ENCODE peak calls at places on chromosomes 2 and 18, in four cellular contexts. One of them, this sample, is unnamed.

GRCh38 chr2:103435010-103435409 is 673.2 kb downstream of the TMEM182 start:
- ATAC-seq in gastrocnemius medialis: no peak
- ATAC-seq in right lobe of liver: no peak
- ATAC-seq in K562: no peak
- ATAC-seq in this sample: no peak

GRCh38 chr2:229226372-229226771 is 44.7 kb downstream of the PID1 start:
- ATAC-seq in right lobe of liver: no peak
- ATAC-seq in K562: no peak
- ATAC-seq in gastrocnemius medialis: peak; percentile 57
- ATAC-seq in this sample: peak; percentile 82

GRCh38 chr2:43005975-43006833 is 213.8 kb upstream of the HAAO start:
- ATAC-seq in right lobe of liver: peak; percentile 1
- ATAC-seq in gastrocnemius medialis: no peak
- ATAC-seq in K562: no peak
- ATAC-seq in this sample: no peak

GRCh38 chr2:129914538-129915302 is 64.7 kb upstream of the RAB6C start:
- ATAC-seq in right lobe of liver: peak; percentile 42
- ATAC-seq in gastrocnemius medialis: no peak
- ATAC-seq in K562: no peak
- ATAC-seq in this sample: no peak

GRCh38 chr2:25912851-25913695 is 34.8 kb upstream of the ASXL2 start:
- ATAC-seq in K562: peak; percentile 57
- ATAC-seq in right lobe of liver: no peak
- ATAC-seq in gastrocnemius medialis: no peak
- ATAC-seq in this sample: no peak

GRCh38 chr2:101395545-101396351 is 8.4 kb upstream of the CREG2 start:
- ATAC-seq in gastrocnemius medialis: no peak
- ATAC-seq in right lobe of liver: no peak
- ATAC-seq in K562: no peak
- ATAC-seq in this sample: no peak

GRCh38 chr2:9988320-9988719 is 36.8 kb downstream of the GRHL1 start:
- ATAC-seq in gastrocnemius medialis: no peak
- ATAC-seq in right lobe of liver: no peak
- ATAC-seq in K562: no peak
- ATAC-seq in this sample: no peak

GRCh38 chr2:69453475-69454129 is 16.4 kb upstream of the NFU1 start:
- ATAC-seq in K562: peak; percentile 43
- ATAC-seq in gastrocnemius medialis: no peak
- ATAC-seq in right lobe of liver: no peak
- ATAC-seq in this sample: no peak

GRCh38 chr2:37653805-37654378 is 17.6 kb downstream of the CDC42EP3 start:
- ATAC-seq in gastrocnemius medialis: peak; percentile 85
- ATAC-seq in right lobe of liver: peak; percentile 53
- ATAC-seq in K562: no peak
- ATAC-seq in this sample: peak; percentile 56

GRCh38 chr18:23332356-23332755 is 120.7 kb upstream of the RIOK3 start:
- ATAC-seq in K562: no peak
- ATAC-seq in right lobe of liver: no peak
- ATAC-seq in gastrocnemius medialis: no peak
- ATAC-seq in this sample: no peak

GRCh38 chr2:101793277-101793969 is 95.9 kb downstream of the MAP4K4 start:
- ATAC-seq in gastrocnemius medialis: no peak
- ATAC-seq in K562: peak; percentile 56
- ATAC-seq in right lobe of liver: peak; percentile 11
- ATAC-seq in this sample: no peak

GRCh38 chr2:135792401-135793152 is 44.4 kb downstream of the LCT start:
- ATAC-seq in K562: no peak
- ATAC-seq in gastrocnemius medialis: no peak
- ATAC-seq in right lobe of liver: peak; percentile 44
- ATAC-seq in this sample: no peak

GRCh38 chr2:214293593-214293992 is 117.3 kb upstream of the VWC2L start:
- ATAC-seq in right lobe of liver: no peak
- ATAC-seq in gastrocnemius medialis: no peak
- ATAC-seq in K562: no peak
- ATAC-seq in this sample: no peak

GRCh38 chr18:76844742-76845477 is 22.6 kb downstream of the ZNF236 start:
- ATAC-seq in K562: no peak
- ATAC-seq in gastrocnemius medialis: no peak
- ATAC-seq in right lobe of liver: peak; percentile 62
- ATAC-seq in this sample: no peak

GRCh38 chr2:148534416-148535205 is 109.9 kb upstream of the EPC2 start:
- ATAC-seq in K562: no peak
- ATAC-seq in gastrocnemius medialis: peak; percentile 47
- ATAC-seq in right lobe of liver: no peak
- ATAC-seq in this sample: peak; percentile 67

GRCh38 chr2:161709428-161709827 is 85.2 kb downstream of the SLC4A10 start:
- ATAC-seq in K562: no peak
- ATAC-seq in gastrocnemius medialis: no peak
- ATAC-seq in right lobe of liver: no peak
- ATAC-seq in this sample: no peak

GRCh38 chr2:96626553-96626942 is 11.6 kb downstream of the KANSL3 start:
- ATAC-seq in gastrocnemius medialis: no peak
- ATAC-seq in K562: no peak
- ATAC-seq in right lobe of liver: no peak
- ATAC-seq in this sample: peak; percentile 48

GRCh38 chr2:187922841-187923240 is 368.6 kb upstream of the TFPI start:
- ATAC-seq in right lobe of liver: no peak
- ATAC-seq in K562: no peak
- ATAC-seq in gastrocnemius medialis: peak; percentile 68
- ATAC-seq in this sample: no peak

GRCh38 chr18:14941256-14941655 is 193.3 kb downstream of the ANKRD30B start:
- ATAC-seq in gastrocnemius medialis: no peak
- ATAC-seq in right lobe of liver: no peak
- ATAC-seq in K562: no peak
- ATAC-seq in this sample: no peak

GRCh38 chr2:117537030-117537429 is 277.5 kb upstream of the DDX18 start:
- ATAC-seq in K562: no peak
- ATAC-seq in gastrocnemius medialis: no peak
- ATAC-seq in right lobe of liver: no peak
- ATAC-seq in this sample: peak; percentile 19

GRCh38 chr18:79853993-79854364 is 56.2 kb downstream of the KCNG2 start:
- ATAC-seq in gastrocnemius medialis: no peak
- ATAC-seq in right lobe of liver: no peak
- ATAC-seq in K562: peak; percentile 39
- ATAC-seq in this sample: no peak

GRCh38 chr2:74188018-74188601 is 9.4 kb upstream of the MOB1A start:
- ATAC-seq in gastrocnemius medialis: peak; percentile 89
- ATAC-seq in K562: no peak
- ATAC-seq in right lobe of liver: no peak
- ATAC-seq in this sample: peak; percentile 41

GRCh38 chr2:60485055-60485454 is 68.4 kb downstream of the BCL11A start:
- ATAC-seq in K562: no peak
- ATAC-seq in gastrocnemius medialis: no peak
- ATAC-seq in right lobe of liver: no peak
- ATAC-seq in this sample: no peak

GRCh38 chr2:109057686-109058085 is 68.7 kb upstream of the EDAR start:
- ATAC-seq in gastrocnemius medialis: no peak
- ATAC-seq in K562: no peak
- ATAC-seq in right lobe of liver: no peak
- ATAC-seq in this sample: no peak

GRCh38 chr2:227079726-227080125 is 84.3 kb downstream of the COL4A4 start:
- ATAC-seq in right lobe of liver: no peak
- ATAC-seq in K562: no peak
- ATAC-seq in gastrocnemius medialis: no peak
- ATAC-seq in this sample: no peak

GRCh38 chr2:73033142-73033765 is 38.3 kb downstream of the SFXN5 start:
- ATAC-seq in K562: no peak
- ATAC-seq in gastrocnemius medialis: no peak
- ATAC-seq in right lobe of liver: no peak
- ATAC-seq in this sample: no peak

DNA sequence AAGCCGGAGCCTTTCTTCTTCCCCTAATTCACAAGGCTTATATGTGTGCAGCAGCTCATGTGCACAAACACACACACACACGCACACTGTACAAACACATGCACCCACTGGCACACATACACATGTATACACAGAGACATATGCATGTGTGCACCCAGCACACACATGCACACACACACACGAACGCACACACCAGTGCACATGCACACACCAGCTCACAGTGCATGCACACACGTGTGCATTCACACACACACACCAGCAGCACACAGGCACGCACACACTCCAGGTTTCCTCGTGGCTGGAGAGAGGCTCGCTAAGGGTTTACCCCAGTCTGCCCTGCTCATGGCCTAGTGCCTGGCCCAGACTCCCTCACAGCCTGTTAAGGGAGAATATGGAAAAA is 234.0 kb downstream of the EIPR1 start:
- ATAC-seq in gastrocnemius medialis: no peak
- ATAC-seq in K562: no peak
- ATAC-seq in right lobe of liver: no peak
- ATAC-seq in this sample: no peak
- H3K27ac ChIP-seq in gastrocnemius medialis: no peak overlapping the region
- H3K27ac ChIP-seq in K562: no peak overlapping the region
- H3K27ac ChIP-seq in right lobe of liver: no peak overlapping the region
- H3K27ac ChIP-seq in this sample: no peak overlapping the region

GRCh38 chr2:172250801-172251200 is 148.1 kb upstream of the DLX2 start:
- ATAC-seq in right lobe of liver: no peak
- ATAC-seq in gastrocnemius medialis: no peak
- ATAC-seq in K562: no peak
- ATAC-seq in this sample: no peak

GRCh38 chr2:172249336-172249735 is 146.6 kb upstream of the DLX2 start:
- ATAC-seq in right lobe of liver: no peak
- ATAC-seq in gastrocnemius medialis: no peak
- ATAC-seq in K562: no peak
- ATAC-seq in this sample: no peak

GRCh38 chr2:172249986-172250385 is 147.3 kb upstream of the DLX2 start:
- ATAC-seq in K562: no peak
- ATAC-seq in gastrocnemius medialis: no peak
- ATAC-seq in right lobe of liver: no peak
- ATAC-seq in this sample: no peak

GRCh38 chr2:172252154-172252553 is 149.5 kb upstream of the DLX2 start:
- ATAC-seq in right lobe of liver: peak; percentile 50
- ATAC-seq in gastrocnemius medialis: no peak
- ATAC-seq in K562: peak; percentile 74
- ATAC-seq in this sample: peak; percentile 36

GRCh38 chr2:172251231-172251630 is 148.5 kb upstream of the DLX2 start:
- ATAC-seq in right lobe of liver: no peak
- ATAC-seq in gastrocnemius medialis: no peak
- ATAC-seq in K562: no peak
- ATAC-seq in this sample: no peak
- H3K27ac ChIP-seq in right lobe of liver: no peak overlapping the region
- H3K27ac ChIP-seq in gastrocnemius medialis: peak overlapping the region; percentile 50
- H3K27ac ChIP-seq in K562: no peak overlapping the region
- H3K27ac ChIP-seq in this sample: peak overlapping the region; percentile 8

DNA sequence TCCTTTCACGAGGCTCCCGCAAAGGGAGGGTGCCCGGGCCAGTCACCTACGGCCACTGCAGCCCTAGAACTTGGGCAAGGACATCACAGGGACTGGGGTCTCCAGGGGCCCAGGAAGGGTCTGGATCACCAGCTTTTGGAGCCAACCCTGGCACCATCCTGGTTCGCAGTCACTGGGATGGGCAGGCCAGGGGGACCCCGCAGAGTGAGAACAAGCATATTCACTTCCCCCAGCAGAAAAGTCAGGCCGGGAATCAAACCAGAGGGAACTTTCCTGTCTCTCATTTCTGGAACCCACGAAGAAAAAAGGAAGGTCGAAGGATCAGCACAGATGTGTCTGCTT is 15.4 kb downstream of the SMAD7 start:
- ATAC-seq in gastrocnemius medialis: no peak
- ATAC-seq in right lobe of liver: no peak
- ATAC-seq in K562: no peak
- ATAC-seq in this sample: no peak
- H3K27ac ChIP-seq in gastrocnemius medialis: peak overlapping the region; percentile 90
- H3K27ac ChIP-seq in right lobe of liver: peak overlapping the region; percentile 60
- H3K27ac ChIP-seq in K562: peak overlapping the region; percentile 47
- H3K27ac ChIP-seq in this sample: peak overlapping the region; percentile 12

GRCh38 chr18:61998957-61999356 is 106.2 kb upstream of the RNF152 start:
- ATAC-seq in right lobe of liver: no peak
- ATAC-seq in gastrocnemius medialis: no peak
- ATAC-seq in K562: no peak
- ATAC-seq in this sample: no peak
- H3K27ac ChIP-seq in right lobe of liver: no peak overlapping the region
- H3K27ac ChIP-seq in gastrocnemius medialis: no peak overlapping the region
- H3K27ac ChIP-seq in K562: no peak overlapping the region
- H3K27ac ChIP-seq in this sample: no peak overlapping the region

GRCh38 chr18:51211552-51211951 is 14.1 kb upstream of the MEX3C start:
- ATAC-seq in gastrocnemius medialis: peak; percentile 56
- ATAC-seq in K562: peak; percentile 95
- ATAC-seq in right lobe of liver: peak; percentile 62
- ATAC-seq in this sample: peak; percentile 75
- H3K27ac ChIP-seq in gastrocnemius medialis: no peak overlapping the region
- H3K27ac ChIP-seq in K562: peak overlapping the region; percentile 74
- H3K27ac ChIP-seq in right lobe of liver: no peak overlapping the region
- H3K27ac ChIP-seq in this sample: no peak overlapping the region

DNA sequence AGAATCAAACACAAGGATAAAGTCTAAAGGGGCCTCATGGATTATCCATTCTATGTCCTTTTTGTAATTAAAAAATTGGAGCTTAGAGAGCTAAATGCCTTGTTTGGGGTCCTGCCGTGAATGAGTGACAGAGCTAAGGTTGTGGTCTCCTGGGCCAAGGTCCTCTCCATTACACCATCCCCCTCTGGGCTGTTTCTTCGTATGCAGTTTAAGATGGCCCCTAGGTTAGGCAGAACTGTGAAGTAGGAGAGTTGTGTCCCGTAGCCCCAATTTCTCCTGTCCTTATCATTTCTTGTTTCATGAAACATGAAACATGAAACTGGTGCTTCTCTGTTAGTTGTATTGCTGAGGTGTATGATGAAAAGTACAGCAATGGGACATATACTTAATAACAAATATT is 32.9 kb downstream of the CRIM1 start:
- ATAC-seq in right lobe of liver: no peak
- ATAC-seq in K562: no peak
- ATAC-seq in gastrocnemius medialis: no peak
- ATAC-seq in this sample: no peak
- H3K27ac ChIP-seq in right lobe of liver: no peak overlapping the region
- H3K27ac ChIP-seq in K562: no peak overlapping the region
- H3K27ac ChIP-seq in gastrocnemius medialis: peak overlapping the region; percentile 41
- H3K27ac ChIP-seq in this sample: no peak overlapping the region

GRCh38 chr2:20452551-20452950 is 5.7 kb downstream of the RHOB start:
- ATAC-seq in gastrocnemius medialis: peak; percentile 9
- ATAC-seq in right lobe of liver: no peak
- ATAC-seq in K562: no peak
- ATAC-seq in this sample: peak; percentile 3
- H3K27ac ChIP-seq in gastrocnemius medialis: peak overlapping the region; percentile 89
- H3K27ac ChIP-seq in right lobe of liver: no peak overlapping the region
- H3K27ac ChIP-seq in K562: no peak overlapping the region
- H3K27ac ChIP-seq in this sample: peak overlapping the region; percentile 83

DNA sequence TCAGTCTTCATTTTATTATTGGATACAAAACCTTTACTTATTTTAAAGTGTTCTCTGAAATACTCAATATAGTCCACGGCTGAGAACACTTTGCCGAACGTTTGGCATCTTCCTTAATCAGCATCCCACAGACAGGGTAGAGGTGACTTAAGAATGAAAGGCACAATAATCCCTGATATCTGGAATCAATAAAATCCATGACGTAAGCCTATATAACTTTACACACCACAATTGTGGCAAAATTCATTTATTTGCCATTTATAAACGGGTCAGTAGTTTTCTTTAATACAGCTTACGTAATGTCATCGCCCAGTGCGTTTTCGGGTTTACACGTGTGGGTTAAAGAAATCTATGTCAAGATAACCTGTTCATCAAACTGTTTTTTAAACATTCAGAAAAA is 1.3 kb downstream of the MGAT4A start:
- ATAC-seq in K562: no peak
- ATAC-seq in right lobe of liver: no peak
- ATAC-seq in gastrocnemius medialis: no peak
- ATAC-seq in this sample: no peak
- H3K27ac ChIP-seq in K562: no peak overlapping the region
- H3K27ac ChIP-seq in right lobe of liver: peak overlapping the region; percentile 51
- H3K27ac ChIP-seq in gastrocnemius medialis: peak overlapping the region; percentile 70
- H3K27ac ChIP-seq in this sample: peak overlapping the region; percentile 56

This sample was measured in gastroesophageal sphincter.